ENCODE peak calls at places on chromosomes 7 and 10, in four cellular contexts. One of them, this sample, is unnamed.

GRCh38 chr10:26738354-26738753 is 40.9 kb downstream of the PDSS1 start:
- DNase-seq in lower lobe of right lung: no peak
- DNase-seq in dorsolateral prefrontal cortex: no peak
- DNase-seq in choroid plexus epithelial cell: no peak
- DNase-seq in this sample: no peak

GRCh38 chr10:73094249-73094850 is 2.3 kb downstream of the P4HA1 start:
- DNase-seq in lower lobe of right lung: no peak
- DNase-seq in dorsolateral prefrontal cortex: no peak
- DNase-seq in choroid plexus epithelial cell: peak
- DNase-seq in this sample: no peak

GRCh38 chr7:105281966-105282365 is 106.8 kb downstream of the SRPK2 start:
- DNase-seq in lower lobe of right lung: no peak
- DNase-seq in dorsolateral prefrontal cortex: no peak
- DNase-seq in choroid plexus epithelial cell: no peak
- DNase-seq in this sample: no peak

GRCh38 chr10:74589226-74589673 is 237.2 kb upstream of the KAT6B start:
- DNase-seq in lower lobe of right lung: peak
- DNase-seq in dorsolateral prefrontal cortex: peak
- DNase-seq in choroid plexus epithelial cell: peak
- DNase-seq in this sample: peak

GRCh38 chr10:85651507-85651902 is 715.1 kb downstream of the GRID1 start:
- DNase-seq in lower lobe of right lung: no peak
- DNase-seq in dorsolateral prefrontal cortex: no peak
- DNase-seq in choroid plexus epithelial cell: peak
- DNase-seq in this sample: no peak

GRCh38 chr10:68301790-68302502 is 29.9 kb upstream of the HNRNPH3 start:
- DNase-seq in lower lobe of right lung: no peak
- DNase-seq in dorsolateral prefrontal cortex: no peak
- DNase-seq in choroid plexus epithelial cell: peak
- DNase-seq in this sample: no peak

GRCh38 chr10:6401562-6402348 is 178.3 kb downstream of the PRKCQ start:
- DNase-seq in lower lobe of right lung: peak
- DNase-seq in dorsolateral prefrontal cortex: peak
- DNase-seq in choroid plexus epithelial cell: peak
- DNase-seq in this sample: peak

GRCh38 chr10:130869179-130869841 is 442.2 kb downstream of the TCERG1L start:
- DNase-seq in lower lobe of right lung: no peak
- DNase-seq in dorsolateral prefrontal cortex: no peak
- DNase-seq in choroid plexus epithelial cell: no peak
- DNase-seq in this sample: no peak

GRCh38 chr7:15687645-15688025 is 1.2 kb upstream of the MEOX2 start:
- DNase-seq in lower lobe of right lung: no peak
- DNase-seq in dorsolateral prefrontal cortex: no peak
- DNase-seq in choroid plexus epithelial cell: no peak
- DNase-seq in this sample: no peak

GRCh38 chr10:119726291-119727261 is 726 bp downstream of the INPP5F start:
- DNase-seq in lower lobe of right lung: no peak
- DNase-seq in dorsolateral prefrontal cortex: no peak
- DNase-seq in choroid plexus epithelial cell: no peak
- DNase-seq in this sample: peak

GRCh38 chr10:68221196-68221595 is 10.7 kb downstream of the ATOH7 start:
- DNase-seq in lower lobe of right lung: no peak
- DNase-seq in dorsolateral prefrontal cortex: no peak
- DNase-seq in choroid plexus epithelial cell: no peak
- DNase-seq in this sample: no peak

GRCh38 chr7:12893292-12893691 is 205.9 kb downstream of the ARL4A start:
- DNase-seq in lower lobe of right lung: no peak
- DNase-seq in dorsolateral prefrontal cortex: no peak
- DNase-seq in choroid plexus epithelial cell: no peak
- DNase-seq in this sample: no peak

GRCh38 chr7:29424984-29425309 is 138.7 kb upstream of the PRR15 start:
- DNase-seq in lower lobe of right lung: no peak
- DNase-seq in dorsolateral prefrontal cortex: no peak
- DNase-seq in choroid plexus epithelial cell: no peak
- DNase-seq in this sample: no peak

GRCh38 chr10:100516847-100517246 is 2.8 kb downstream of the SEC31B start:
- DNase-seq in lower lobe of right lung: no peak
- DNase-seq in dorsolateral prefrontal cortex: no peak
- DNase-seq in choroid plexus epithelial cell: peak
- DNase-seq in this sample: no peak

GRCh38 chr10:132098539-132099421 is 33.0 kb downstream of the JAKMIP3 start:
- DNase-seq in lower lobe of right lung: peak
- DNase-seq in dorsolateral prefrontal cortex: peak
- DNase-seq in choroid plexus epithelial cell: no peak
- DNase-seq in this sample: no peak

GRCh38 chr7:128103498-128104108 is 72.4 kb upstream of the LRRC4 start:
- DNase-seq in lower lobe of right lung: peak
- DNase-seq in dorsolateral prefrontal cortex: no peak
- DNase-seq in choroid plexus epithelial cell: peak
- DNase-seq in this sample: no peak

GRCh38 chr7:44979481-44980392 is 922 bp upstream of the MYO1G start:
- DNase-seq in lower lobe of right lung: no peak
- DNase-seq in dorsolateral prefrontal cortex: no peak
- DNase-seq in choroid plexus epithelial cell: no peak
- DNase-seq in this sample: no peak

GRCh38 chr7:112869111-112869774 is 79.0 kb upstream of the TMEM168 start:
- DNase-seq in lower lobe of right lung: no peak
- DNase-seq in dorsolateral prefrontal cortex: no peak
- DNase-seq in choroid plexus epithelial cell: peak
- DNase-seq in this sample: no peak

GRCh38 chr7:158672975-158673374 is 31.6 kb downstream of the NCAPG2 start:
- DNase-seq in lower lobe of right lung: no peak
- DNase-seq in dorsolateral prefrontal cortex: no peak
- DNase-seq in choroid plexus epithelial cell: peak
- DNase-seq in this sample: no peak

GRCh38 chr7:39400836-39401235 is 165.4 kb upstream of the YAE1 start:
- DNase-seq in lower lobe of right lung: no peak
- DNase-seq in dorsolateral prefrontal cortex: no peak
- DNase-seq in choroid plexus epithelial cell: no peak
- DNase-seq in this sample: no peak

GRCh38 chr10:7525314-7526016 is 114.6 kb upstream of the SFMBT2 start:
- DNase-seq in lower lobe of right lung: no peak
- DNase-seq in dorsolateral prefrontal cortex: peak
- DNase-seq in choroid plexus epithelial cell: peak
- DNase-seq in this sample: peak

GRCh38 chr10:6091630-6092029 is 2.8 kb downstream of the RBM17 start:
- DNase-seq in lower lobe of right lung: no peak
- DNase-seq in dorsolateral prefrontal cortex: no peak
- DNase-seq in choroid plexus epithelial cell: no peak
- DNase-seq in this sample: no peak

GRCh38 chr10:91162495-91163268 is 57.8 kb upstream of the PCGF5 start:
- DNase-seq in lower lobe of right lung: peak
- DNase-seq in dorsolateral prefrontal cortex: peak
- DNase-seq in choroid plexus epithelial cell: peak
- DNase-seq in this sample: peak

GRCh38 chr7:22729180-22729579 is 2.2 kb downstream of the IL6 start:
- DNase-seq in lower lobe of right lung: no peak
- DNase-seq in dorsolateral prefrontal cortex: no peak
- DNase-seq in choroid plexus epithelial cell: no peak
- DNase-seq in this sample: no peak

GRCh38 chr7:2934211-2934731 is 90.2 kb upstream of the GNA12 start:
- DNase-seq in lower lobe of right lung: peak
- DNase-seq in dorsolateral prefrontal cortex: peak
- DNase-seq in choroid plexus epithelial cell: peak
- DNase-seq in this sample: no peak

GRCh38 chr10:63197304-63198092 is 64.4 kb downstream of the NRBF2 start:
- DNase-seq in lower lobe of right lung: no peak
- DNase-seq in dorsolateral prefrontal cortex: no peak
- DNase-seq in choroid plexus epithelial cell: peak
- DNase-seq in this sample: no peak

GRCh38 chr10:33244354-33244967 is 90.0 kb downstream of the NRP1 start:
- DNase-seq in lower lobe of right lung: no peak
- DNase-seq in dorsolateral prefrontal cortex: no peak
- DNase-seq in choroid plexus epithelial cell: no peak
- DNase-seq in this sample: no peak

GRCh38 chr10:6399241-6399701 is 180.8 kb downstream of the PRKCQ start:
- DNase-seq in lower lobe of right lung: no peak
- DNase-seq in dorsolateral prefrontal cortex: no peak
- DNase-seq in choroid plexus epithelial cell: peak
- DNase-seq in this sample: no peak

GRCh38 chr7:121101083-121101482 is 112.6 kb downstream of the CPED1 start:
- DNase-seq in lower lobe of right lung: no peak
- DNase-seq in dorsolateral prefrontal cortex: no peak
- DNase-seq in choroid plexus epithelial cell: no peak
- DNase-seq in this sample: no peak

GRCh38 chr7:154978045-154978444 is 24.9 kb downstream of the PAXIP1 start:
- DNase-seq in lower lobe of right lung: no peak
- DNase-seq in dorsolateral prefrontal cortex: no peak
- DNase-seq in choroid plexus epithelial cell: peak
- DNase-seq in this sample: no peak

GRCh38 chr7:4245866-4246470 is 436.1 kb upstream of the FOXK1 start:
- DNase-seq in lower lobe of right lung: no peak
- DNase-seq in dorsolateral prefrontal cortex: no peak
- DNase-seq in choroid plexus epithelial cell: no peak
- DNase-seq in this sample: no peak

GRCh38 chr7:41436139-41436538 is 266.8 kb downstream of the INHBA start:
- DNase-seq in lower lobe of right lung: no peak
- DNase-seq in dorsolateral prefrontal cortex: no peak
- DNase-seq in choroid plexus epithelial cell: no peak
- DNase-seq in this sample: no peak

GRCh38 chr10:63765126-63765525 is 243.9 kb downstream of the REEP3 start:
- DNase-seq in lower lobe of right lung: no peak
- DNase-seq in dorsolateral prefrontal cortex: no peak
- DNase-seq in choroid plexus epithelial cell: peak
- DNase-seq in this sample: no peak

GRCh38 chr7:16564909-16565426 is 38.3 kb downstream of the LRRC72 start:
- DNase-seq in lower lobe of right lung: no peak
- DNase-seq in dorsolateral prefrontal cortex: no peak
- DNase-seq in choroid plexus epithelial cell: peak
- DNase-seq in this sample: no peak

DNA sequence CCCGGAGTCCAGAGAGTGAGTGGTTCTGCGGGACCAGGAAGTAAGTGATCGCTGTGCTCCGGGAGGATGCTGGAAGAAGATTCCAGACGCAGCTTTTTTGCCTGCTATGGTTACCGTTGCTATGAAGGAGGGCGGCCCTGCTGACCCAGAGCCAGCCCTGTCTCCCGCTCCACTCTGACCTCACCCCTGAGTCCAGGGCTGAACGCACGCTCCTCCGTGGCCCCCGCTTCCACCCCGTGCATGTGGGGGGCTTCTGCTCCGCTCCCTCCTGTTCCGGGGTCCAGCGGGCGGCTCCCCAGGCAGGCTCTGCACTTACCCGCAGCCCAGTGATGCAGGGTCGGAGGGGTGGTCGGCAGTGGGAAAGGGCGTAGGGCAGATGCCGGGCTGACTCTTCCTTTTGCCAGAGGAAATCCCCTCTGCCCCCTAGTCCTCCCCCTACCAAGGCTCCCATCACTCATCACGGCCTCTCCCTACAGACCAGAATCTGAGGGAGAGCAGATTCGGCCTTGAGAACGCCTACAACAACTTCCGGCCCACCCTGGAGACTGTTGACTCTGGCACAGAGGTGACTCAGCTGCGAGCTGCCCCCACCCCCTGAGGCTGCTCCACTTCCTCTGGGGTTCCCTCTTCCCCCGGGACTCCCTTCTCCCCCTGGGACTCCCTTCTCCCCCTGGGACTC is 2.6 kb upstream of the MUC17 start:
- DNase-seq in lower lobe of right lung: peak
- DNase-seq in dorsolateral prefrontal cortex: no peak
- DNase-seq in choroid plexus epithelial cell: peak
- DNase-seq in this sample: no peak
- TF ChIP-seq CTCF in lower lobe of right lung: no peak
- TF ChIP-seq CTCF in dorsolateral prefrontal cortex: no peak
- TF ChIP-seq CTCF in choroid plexus epithelial cell: no peak
- TF ChIP-seq CTCF in this sample: no peak

DNA sequence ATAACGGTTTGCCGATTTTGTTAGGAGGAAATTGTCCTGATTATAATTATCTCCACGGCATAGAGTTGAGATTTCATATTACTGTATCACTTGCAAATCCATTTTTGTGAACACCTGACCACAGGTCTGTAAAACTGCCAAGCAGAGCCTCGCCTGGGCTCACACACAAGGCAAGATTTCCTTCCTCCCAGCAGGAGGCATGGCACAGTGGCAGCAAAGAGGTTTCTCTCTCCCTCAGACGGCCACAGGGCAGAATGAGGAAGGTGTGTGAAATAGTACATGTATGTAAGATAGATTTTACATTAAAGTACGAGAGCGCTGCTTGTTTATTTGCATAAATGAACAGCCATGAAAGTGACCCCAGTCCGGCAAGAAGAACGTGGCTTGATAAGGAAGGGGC is 130.1 kb downstream of the CELF2 start:
- DNase-seq in lower lobe of right lung: peak
- DNase-seq in dorsolateral prefrontal cortex: no peak
- DNase-seq in choroid plexus epithelial cell: no peak
- DNase-seq in this sample: no peak
- TF ChIP-seq CTCF in lower lobe of right lung: peak
- TF ChIP-seq CTCF in dorsolateral prefrontal cortex: no peak
- TF ChIP-seq CTCF in choroid plexus epithelial cell: no peak
- TF ChIP-seq CTCF in this sample: no peak

DNA sequence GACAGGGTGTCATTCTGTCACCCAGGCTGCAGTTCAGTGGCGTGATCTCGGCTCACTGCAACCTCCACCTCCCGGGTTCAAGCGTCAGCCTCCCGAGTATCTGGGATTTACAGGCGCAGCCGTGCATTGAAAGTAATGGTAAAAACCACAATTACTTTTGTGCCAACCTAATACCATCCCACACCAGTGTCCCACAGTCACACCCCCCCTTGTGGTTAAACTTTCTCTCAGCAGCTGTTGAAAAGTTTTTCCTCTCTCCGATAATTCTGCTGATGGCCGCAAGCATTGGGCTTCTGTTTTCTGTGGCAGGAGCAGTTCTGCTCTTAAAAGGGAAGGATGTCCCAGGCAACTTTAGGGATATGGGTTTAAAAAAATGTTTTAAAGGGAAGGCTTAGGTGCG is 6.6 kb upstream of the LAT2 start:
- DNase-seq in lower lobe of right lung: no peak
- DNase-seq in dorsolateral prefrontal cortex: no peak
- DNase-seq in choroid plexus epithelial cell: peak
- DNase-seq in this sample: no peak
- TF ChIP-seq CTCF in lower lobe of right lung: peak
- TF ChIP-seq CTCF in dorsolateral prefrontal cortex: peak
- TF ChIP-seq CTCF in choroid plexus epithelial cell: peak
- TF ChIP-seq CTCF in this sample: peak

DNA sequence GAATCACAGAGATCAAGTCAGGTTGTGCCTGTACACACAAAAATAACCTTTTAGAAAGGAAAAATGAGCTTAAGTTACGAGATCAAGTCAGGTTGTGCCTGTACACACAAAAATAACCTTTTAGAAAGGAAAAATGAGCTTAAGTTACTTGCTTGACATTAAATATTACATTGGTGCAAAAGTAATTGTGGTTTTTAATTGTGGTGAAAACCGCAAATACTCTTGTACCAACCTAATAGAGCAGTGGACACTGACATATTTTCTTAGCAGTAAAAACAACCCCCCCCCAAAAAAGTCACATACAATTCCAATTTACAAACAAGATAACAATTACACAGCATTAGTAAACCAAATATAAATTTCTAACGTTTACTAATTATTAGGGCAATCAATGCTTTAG is 595.6 kb downstream of the GRM8 start:
- DNase-seq in lower lobe of right lung: no peak
- DNase-seq in dorsolateral prefrontal cortex: no peak
- DNase-seq in choroid plexus epithelial cell: no peak
- DNase-seq in this sample: no peak
- TF ChIP-seq CTCF in lower lobe of right lung: no peak
- TF ChIP-seq CTCF in dorsolateral prefrontal cortex: no peak
- TF ChIP-seq CTCF in choroid plexus epithelial cell: no peak
- TF ChIP-seq CTCF in this sample: no peak